ENCODE peak calls at places on chromosomes 2 and 18, in six cellular contexts. L is HepG2, G is A549, B is K562, S is endothelial cell of umbilical vein, O is GM12878. R is an unnamed sample.

GRCh38 chr2:41543726-41544125 is 504.1 kb upstream of the PKDCC start:
- DNase-seq in L (no peak), G (no peak), B (no peak), S (no peak), O (no peak), R (no peak)

GRCh38 chr2:11011359-11011758 is 99.6 kb downstream of the KCNF1 start:
- DNase-seq in L (no peak), G (no peak), B (no peak), S (no peak), O (no peak), R (no peak)

GRCh38 chr2:134736167-134736885 is 17.5 kb upstream of the TMEM163 start:
- DNase-seq in L (no peak), G (no peak), B (no peak), S (peak), O (no peak), R (peak)

GRCh38 chr2:48695991-48696390 is 59.5 kb downstream of the LHCGR start:
- DNase-seq in L (no peak), G (no peak), B (no peak), S (no peak), O (no peak), R (no peak)

GRCh38 chr18:64202229-64202835 is 53.4 kb upstream of the LINC00305 start:
- DNase-seq in L (no peak), G (no peak), B (no peak), S (no peak), O (peak), R (no peak)

GRCh38 chr2:161063074-161063945 is 96.9 kb upstream of the TANK start:
- DNase-seq in L (peak), G (peak), B (peak), S (peak), O (peak), R (peak)

GRCh38 chr2:104412384-104412783 is 441.5 kb upstream of the POU3F3 start:
- DNase-seq in L (peak), G (peak), B (peak), S (no peak), O (no peak), R (peak)

GRCh38 chr2:137228566-137228965 is 463.2 kb downstream of the THSD7B start:
- DNase-seq in L (no peak), G (peak), B (no peak), S (no peak), O (no peak), R (no peak)

GRCh38 chr2:128643221-128644065 is 324.8 kb upstream of the HS6ST1 start:
- DNase-seq in L (no peak), G (no peak), B (no peak), S (no peak), O (no peak), R (no peak)

GRCh38 chr2:128640847-128641360 is 322.2 kb upstream of the HS6ST1 start:
- DNase-seq in L (no peak), G (no peak), B (no peak), S (no peak), O (no peak), R (no peak)

GRCh38 chr2:128641421-128642095 is 322.9 kb upstream of the HS6ST1 start:
- DNase-seq in L (no peak), G (no peak), B (no peak), S (no peak), O (no peak), R (no peak)

GRCh38 chr2:128642801-128643200 is 324.1 kb upstream of the HS6ST1 start:
- DNase-seq in L (no peak), G (no peak), B (no peak), S (no peak), O (no peak), R (peak)

DNA sequence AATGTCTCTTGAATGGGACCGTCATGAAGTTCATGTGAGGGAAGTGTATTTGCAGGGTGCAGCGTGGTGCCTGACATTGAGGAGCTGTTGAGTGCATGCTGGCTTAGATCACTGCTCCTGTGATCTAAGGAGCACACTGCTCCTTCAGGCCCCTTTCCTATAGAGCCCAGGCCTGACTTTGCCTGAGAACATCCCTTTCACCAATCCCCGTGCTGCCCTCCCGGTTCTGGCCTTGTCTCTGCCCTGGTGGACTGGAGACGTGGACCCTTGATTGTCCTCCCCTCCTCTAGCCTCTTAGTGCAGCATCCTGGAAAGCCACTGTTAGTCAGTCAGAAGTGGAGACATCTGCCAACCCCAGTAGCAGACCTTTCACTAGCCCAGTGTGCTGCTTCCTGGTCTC is 323.6 kb upstream of the HS6ST1 start:
- DNase-seq in L (no peak), G (no peak), B (no peak), S (no peak), O (no peak), R (no peak)
- TF ChIP-seq MAX in L (no peak), G (no peak), B (no peak), S (no peak), O (no peak), R (no peak)

GRCh38 chr2:218446547-218446946 is 27.6 kb downstream of the VIL1 start:
- DNase-seq in L (no peak), G (no peak), B (no peak), S (no peak), O (no peak), R (no peak)

GRCh38 chr2:218452079-218452478 is 33.2 kb downstream of the VIL1 start:
- DNase-seq in L (no peak), G (no peak), B (no peak), S (no peak), O (no peak), R (no peak)

GRCh38 chr2:218447072-218447471 is 28.1 kb downstream of the VIL1 start:
- DNase-seq in L (no peak), G (no peak), B (no peak), S (no peak), O (no peak), R (no peak)

GRCh38 chr2:218445602-218446001 is 26.7 kb downstream of the VIL1 start:
- DNase-seq in L (no peak), G (no peak), B (no peak), S (no peak), O (no peak), R (no peak)

GRCh38 chr2:218448934-218449333 is 30.0 kb downstream of the VIL1 start:
- DNase-seq in L (peak), G (peak), B (no peak), S (peak), O (no peak), R (no peak)
- TF ChIP-seq MYC in L (no peak), G (no peak), B (no peak), S (no peak), O (no peak), R (no peak)

DNA sequence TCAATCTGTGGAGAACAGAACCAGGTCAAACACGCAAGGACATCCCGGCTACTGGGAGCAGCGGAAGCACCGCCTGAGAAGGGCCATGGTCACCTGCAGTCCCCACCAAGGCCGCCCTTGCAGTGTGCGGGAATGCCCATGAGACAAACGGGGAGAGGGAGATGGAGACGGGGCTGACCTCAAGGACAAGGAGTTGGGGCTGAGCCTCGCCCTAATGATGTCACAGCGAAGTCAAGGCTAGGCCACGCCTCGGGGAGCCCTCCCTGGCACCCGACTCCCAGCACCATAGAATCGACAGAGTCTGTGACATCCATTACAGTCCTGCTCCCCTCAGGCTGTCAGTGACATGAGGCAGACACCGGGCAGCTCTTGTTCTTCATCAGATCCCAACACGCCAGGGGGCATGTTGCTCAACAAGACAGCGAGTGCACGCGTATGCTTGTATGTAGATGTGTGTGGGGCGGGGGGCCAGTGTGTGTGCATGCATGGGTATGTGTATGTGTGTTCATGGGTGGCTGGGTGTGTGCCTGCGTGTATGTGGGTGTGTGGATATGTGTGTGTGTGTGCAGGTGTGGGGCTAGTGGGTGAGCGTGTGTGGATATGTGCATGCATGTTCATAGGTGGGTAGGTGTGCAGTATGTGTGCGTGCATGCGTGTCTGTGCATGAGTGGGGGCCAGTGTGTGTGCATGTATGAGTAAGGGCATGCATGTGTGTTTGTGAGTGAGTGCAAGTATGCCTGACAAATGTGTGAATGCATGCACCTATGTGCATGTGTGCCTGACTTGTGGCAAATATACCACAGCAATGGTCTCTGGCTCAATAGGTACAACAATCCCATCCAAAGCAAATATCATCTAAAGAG is 57.0 kb downstream of the ANKMY1 start:
- DNase-seq in L (no peak), G (no peak), B (no peak), S (no peak), O (no peak), R (no peak)
- TF ChIP-seq MAX in L (no peak), G (no peak), B (no peak), S (no peak), O (no peak), R (no peak)

GRCh38 chr18:2827076-2827475 is 19.7 kb upstream of the EMILIN2 start:
- DNase-seq in L (no peak), G (no peak), B (no peak), S (no peak), O (no peak), R (no peak)
- TF ChIP-seq MYC in L (no peak), G (no peak), B (no peak), S (no peak), O (no peak), R (no peak)

GRCh38 chr2:229601396-229601795 is 113.0 kb downstream of the DNER start:
- DNase-seq in L (no peak), G (no peak), B (no peak), S (no peak), O (no peak), R (no peak)

GRCh38 chr2:229596796-229597195 is 117.6 kb downstream of the DNER start:
- DNase-seq in L (no peak), G (no peak), B (no peak), S (no peak), O (no peak), R (no peak)

GRCh38 chr2:229601936-229602335 is 112.4 kb downstream of the DNER start:
- DNase-seq in L (no peak), G (no peak), B (no peak), S (no peak), O (no peak), R (no peak)

DNA sequence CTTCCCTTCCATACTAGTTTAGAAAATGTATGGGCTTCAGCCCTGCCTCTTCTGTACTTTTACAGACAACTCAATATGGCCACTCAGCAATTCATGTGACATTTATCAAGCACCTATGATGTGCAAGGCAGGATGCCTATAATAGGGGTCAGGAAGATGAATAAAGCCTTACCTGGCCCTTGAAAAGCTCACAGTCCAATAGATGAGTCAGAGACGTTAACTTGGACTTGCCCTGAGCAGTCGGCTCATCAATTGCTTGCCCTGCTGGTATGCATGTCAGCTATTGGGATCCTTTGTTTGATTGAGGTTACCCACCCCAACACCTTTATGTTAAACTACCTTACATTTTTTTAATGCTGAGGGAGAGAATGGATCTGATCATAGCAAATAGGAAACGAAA is 116.1 kb downstream of the DNER start:
- DNase-seq in L (no peak), G (no peak), B (no peak), S (no peak), O (no peak), R (no peak)
- TF ChIP-seq MAX in L (no peak), G (no peak), B (no peak), S (no peak), O (no peak), R (no peak)

GRCh38 chr18:46395795-46396194 is 261.2 kb downstream of the LOXHD1 start:
- DNase-seq in L (no peak), G (no peak), B (no peak), S (no peak), O (no peak), R (no peak)
- TF ChIP-seq MYC in L (no peak), G (no peak), B (no peak), S (no peak), O (no peak), R (no peak)

GRCh38 chr2:871926-872680 is 78.5 kb upstream of the SNTG2 start:
- DNase-seq in L (no peak), G (no peak), B (no peak), S (no peak), O (no peak), R (no peak)
- TF ChIP-seq MAX in L (no peak), G (no peak), B (no peak), S (no peak), O (no peak), R (no peak)

R was measured in NB4.